ENCODE peak calls at places on chromosomes 6 and 20, in four cellular contexts. One of them, this sample, is unnamed.
A peak's percentile ranks its signal among the peaks of the same experiment; 100 is the strongest.

GRCh38 chr20:36929290-36929689 is 22.2 kb downstream of the SAMHD1 start:
- DNase-seq in foreskin fibroblast: peak; percentile 49
- DNase-seq in GM20000: no peak
- DNase-seq in lung microvascular endothelial cell: peak; percentile 13
- DNase-seq in this sample: no peak

GRCh38 chr6:14903176-14904088 is 342.4 kb upstream of the JARID2 start:
- DNase-seq in foreskin fibroblast: no peak
- DNase-seq in GM20000: no peak
- DNase-seq in lung microvascular endothelial cell: no peak
- DNase-seq in this sample: no peak

GRCh38 chr20:44908987-44909871 is 631 bp upstream of the PABPC1L start:
- DNase-seq in foreskin fibroblast: no peak
- DNase-seq in GM20000: no peak
- DNase-seq in lung microvascular endothelial cell: no peak
- DNase-seq in this sample: no peak

GRCh38 chr6:15608406-15608805 is 54.4 kb downstream of the DTNBP1 start:
- DNase-seq in foreskin fibroblast: peak; percentile 83
- DNase-seq in GM20000: no peak
- DNase-seq in lung microvascular endothelial cell: peak; percentile 94
- DNase-seq in this sample: no peak

GRCh38 chr6:133314951-133315350 is 73.8 kb downstream of the EYA4 start:
- DNase-seq in foreskin fibroblast: no peak
- DNase-seq in GM20000: no peak
- DNase-seq in lung microvascular endothelial cell: no peak
- DNase-seq in this sample: no peak

GRCh38 chr6:159151266-159151855 is 17.8 kb upstream of the FNDC1 start:
- DNase-seq in foreskin fibroblast: peak; percentile 44
- DNase-seq in GM20000: peak; percentile 64
- DNase-seq in lung microvascular endothelial cell: peak; percentile 67
- DNase-seq in this sample: no peak

GRCh38 chr6:138979813-138980668 is 8.0 kb downstream of the REPS1 start:
- DNase-seq in foreskin fibroblast: no peak
- DNase-seq in GM20000: no peak
- DNase-seq in lung microvascular endothelial cell: no peak
- DNase-seq in this sample: no peak

GRCh38 chr6:20325641-20326421 is 75.8 kb upstream of the E2F3 start:
- DNase-seq in foreskin fibroblast: no peak
- DNase-seq in GM20000: no peak
- DNase-seq in lung microvascular endothelial cell: no peak
- DNase-seq in this sample: no peak

GRCh38 chr20:63500902-63501817 is 2.3 kb upstream of the EEF1A2 start:
- DNase-seq in foreskin fibroblast: no peak
- DNase-seq in GM20000: no peak
- DNase-seq in lung microvascular endothelial cell: no peak
- DNase-seq in this sample: no peak

GRCh38 chr6:66849843-66850242 is 1142.8 kb upstream of the EYS start:
- DNase-seq in foreskin fibroblast: peak; percentile 38
- DNase-seq in GM20000: no peak
- DNase-seq in lung microvascular endothelial cell: no peak
- DNase-seq in this sample: peak; percentile 67

GRCh38 chr20:17808357-17808756 is 108.6 kb downstream of the BANF2 start:
- DNase-seq in foreskin fibroblast: peak; percentile 97
- DNase-seq in GM20000: no peak
- DNase-seq in lung microvascular endothelial cell: peak; percentile 60
- DNase-seq in this sample: no peak

GRCh38 chr6:89379281-89379680 is 26.8 kb upstream of the UBE2J1 start:
- DNase-seq in foreskin fibroblast: no peak
- DNase-seq in GM20000: no peak
- DNase-seq in lung microvascular endothelial cell: no peak
- DNase-seq in this sample: no peak

This sample was measured in HAP-1.